ENCODE peak calls at places on chromosomes 1 and 21, in seven cellular contexts. U is body of pancreas, S is tibial nerve, Q is HCT116, F is A549, T is heart left ventricle, L is prostate gland. X is an unnamed sample.

GRCh38 chr1:150072959-150073358 is 5.4 kb downstream of the VPS45 start:
- DNase-seq in U (no peak), S (no peak), Q (peak; percentile 12), F (peak; percentile 19), T (no peak), L (no peak), X (no peak)

GRCh38 chr1:153903841-153904455 is 18.8 kb downstream of the GATAD2B start:
- DNase-seq in U (no peak), S (no peak), Q (no peak), F (no peak), T (no peak), L (no peak), X (no peak)

GRCh38 chr1:232355162-232356006 is 274.5 kb downstream of the SIPA1L2 start:
- DNase-seq in U (no peak), S (no peak), Q (no peak), F (no peak), T (no peak), L (no peak), X (no peak)

GRCh38 chr1:212157252-212157651 is 121.7 kb downstream of the DTL start:
- DNase-seq in U (peak; percentile 15), S (no peak), Q (no peak), F (no peak), T (no peak), L (no peak), X (no peak)

GRCh38 chr1:29210278-29211085 is 20.3 kb downstream of the MECR start:
- DNase-seq in U (no peak), S (no peak), Q (no peak), F (no peak), T (no peak), L (no peak), X (no peak)

GRCh38 chr1:241998950-241999495 is at the start of gene MAP1LC3C:
- DNase-seq in U (no peak), S (no peak), Q (no peak), F (no peak), T (no peak), L (no peak), X (no peak)

GRCh38 chr1:107664882-107665871 is 299.8 kb downstream of the VAV3 start:
- DNase-seq in U (no peak), S (no peak), Q (no peak), F (no peak), T (no peak), L (no peak), X (no peak)

GRCh38 chr1:59232209-59232608 is 64.7 kb upstream of the FGGY start:
- DNase-seq in U (peak; percentile 85), S (no peak), Q (no peak), F (no peak), T (no peak), L (peak; percentile 29), X (no peak)

GRCh38 chr1:56382890-56383289 is 196.5 kb downstream of the PLPP3 start:
- DNase-seq in U (no peak), S (no peak), Q (no peak), F (no peak), T (no peak), L (no peak), X (no peak)

GRCh38 chr1:247716546-247716945 is at the start of gene OR6F1:
- DNase-seq in U (no peak), S (no peak), Q (no peak), F (no peak), T (no peak), L (no peak), X (no peak)

GRCh38 chr1:30191154-30191702 is 532.2 kb downstream of the MATN1 start:
- DNase-seq in U (no peak), S (no peak), Q (peak; percentile 37), F (peak; percentile 46), T (peak; percentile 69), L (no peak), X (no peak)

GRCh38 chr21:44382536-44382935 is 29.1 kb downstream of the TRPM2 start:
- DNase-seq in U (no peak), S (no peak), Q (no peak), F (no peak), T (no peak), L (no peak), X (peak; percentile 8)

GRCh38 chr1:154745286-154745731 is 124.8 kb downstream of the KCNN3 start:
- DNase-seq in U (peak; percentile 27), S (no peak), Q (no peak), F (no peak), T (peak; percentile 69), L (no peak), X (no peak)

DNA sequence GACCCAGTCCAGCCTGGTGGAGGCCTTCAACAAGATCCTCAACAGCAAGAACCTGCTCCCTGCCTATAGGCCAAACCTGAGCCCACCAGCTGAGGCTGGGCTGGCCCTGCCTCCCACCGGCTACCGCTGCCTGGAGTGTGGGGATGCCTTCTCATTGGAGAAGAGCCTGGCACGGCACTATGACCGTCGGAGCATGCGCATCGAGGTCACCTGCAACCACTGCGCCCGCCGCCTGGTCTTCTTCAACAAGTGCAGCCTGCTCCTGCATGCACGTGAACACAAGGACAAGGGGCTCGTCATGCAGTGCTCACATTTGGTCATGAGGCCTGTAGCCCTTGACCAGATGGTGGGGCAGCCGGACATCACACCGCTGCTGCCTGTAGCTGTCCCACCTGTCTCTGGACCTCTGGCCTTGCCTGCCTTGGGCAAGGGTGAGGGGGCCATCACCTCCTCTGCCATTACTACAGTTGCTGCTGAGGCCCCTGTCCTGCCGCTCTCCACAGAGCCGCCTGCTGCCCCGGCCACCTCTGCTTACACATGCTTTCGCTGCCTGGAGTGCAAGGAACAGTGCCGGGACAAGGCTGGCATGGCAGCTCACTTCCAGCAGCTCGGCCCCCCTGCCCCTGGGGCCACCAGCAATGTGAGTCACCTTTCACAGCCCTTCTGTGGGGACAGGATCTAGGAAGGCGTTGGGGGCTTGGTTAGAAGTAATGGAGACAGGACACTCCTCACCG is 5.8 kb downstream of the ZNF687 start:
- DNase-seq in U (no peak), S (no peak), Q (no peak), F (no peak), T (no peak), L (no peak), X (no peak)
- TF ChIP-seq POLR2A in U (no peak), S (no peak), Q (no peak), F (no peak), T (no peak), L (no peak), X (no peak)

GRCh38 chr1:203764105-203765028 is 616 bp upstream of the LAX1 start:
- DNase-seq in U (no peak), S (no peak), Q (no peak), F (no peak), T (no peak), L (no peak), X (no peak)
- H3K4me3 ChIP-seq in U (no peak overlapping the region), S (no peak overlapping the region), Q (no peak overlapping the region), F (no peak overlapping the region), T (no peak overlapping the region), L (no peak overlapping the region), X (no peak overlapping the region)

DNA sequence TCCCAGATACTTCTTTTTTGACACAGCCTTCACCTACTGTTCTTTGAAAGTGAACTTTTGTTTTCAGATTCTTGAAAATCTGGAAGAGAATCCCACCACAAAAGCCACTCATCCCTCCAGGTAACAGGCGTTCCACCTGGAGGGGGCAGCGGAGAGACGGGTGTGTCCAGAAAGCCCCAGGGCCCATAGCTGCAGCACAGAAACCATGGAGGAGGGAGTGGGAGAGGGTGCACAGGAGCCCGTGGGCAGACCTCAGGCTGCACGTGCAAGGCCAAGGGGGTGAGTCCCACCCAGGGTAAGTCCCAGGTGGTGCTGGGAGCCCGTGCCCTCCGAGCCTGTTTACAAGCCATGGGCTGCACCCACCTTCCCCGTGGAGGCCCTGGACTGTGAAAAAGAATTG is 86.5 kb downstream of the PSMG1 start:
- DNase-seq in U (no peak), S (no peak), Q (no peak), F (no peak), T (no peak), L (no peak), X (no peak)
- TF ChIP-seq CTCF in U (no peak), S (no peak), Q (peak; percentile 52), F (no peak), T (no peak), L (no peak), X (no peak)

GRCh38 chr1:58201492-58202106 is 344.9 kb downstream of the OMA1 start:
- DNase-seq in U (no peak), S (no peak), Q (no peak), F (no peak), T (no peak), L (no peak), X (no peak)
- TF ChIP-seq POLR2A in U (no peak), S (no peak), Q (no peak), F (no peak), T (no peak), L (no peak), X (no peak)

GRCh38 chr1:209648931-209649776 is 3.1 kb downstream of the LAMB3 start:
- DNase-seq in U (peak; percentile 66), S (no peak), Q (peak; percentile 89), F (peak; percentile 87), T (no peak), L (no peak), X (no peak)
- H3K4me3 ChIP-seq in U (no peak overlapping the region), S (no peak overlapping the region), Q (peak overlapping the region; percentile 29), F (peak overlapping the region; percentile 9), T (no peak overlapping the region), L (no peak overlapping the region), X (no peak overlapping the region)

GRCh38 chr1:17574502-17574901 is 35.0 kb downstream of the ARHGEF10L start:
- DNase-seq in U (no peak), S (no peak), Q (no peak), F (no peak), T (no peak), L (no peak), X (no peak)
- TF ChIP-seq CTCF in U (peak; percentile 14), S (no peak), Q (peak; percentile 45), F (no peak), T (peak; percentile 9), L (no peak), X (no peak)

DNA sequence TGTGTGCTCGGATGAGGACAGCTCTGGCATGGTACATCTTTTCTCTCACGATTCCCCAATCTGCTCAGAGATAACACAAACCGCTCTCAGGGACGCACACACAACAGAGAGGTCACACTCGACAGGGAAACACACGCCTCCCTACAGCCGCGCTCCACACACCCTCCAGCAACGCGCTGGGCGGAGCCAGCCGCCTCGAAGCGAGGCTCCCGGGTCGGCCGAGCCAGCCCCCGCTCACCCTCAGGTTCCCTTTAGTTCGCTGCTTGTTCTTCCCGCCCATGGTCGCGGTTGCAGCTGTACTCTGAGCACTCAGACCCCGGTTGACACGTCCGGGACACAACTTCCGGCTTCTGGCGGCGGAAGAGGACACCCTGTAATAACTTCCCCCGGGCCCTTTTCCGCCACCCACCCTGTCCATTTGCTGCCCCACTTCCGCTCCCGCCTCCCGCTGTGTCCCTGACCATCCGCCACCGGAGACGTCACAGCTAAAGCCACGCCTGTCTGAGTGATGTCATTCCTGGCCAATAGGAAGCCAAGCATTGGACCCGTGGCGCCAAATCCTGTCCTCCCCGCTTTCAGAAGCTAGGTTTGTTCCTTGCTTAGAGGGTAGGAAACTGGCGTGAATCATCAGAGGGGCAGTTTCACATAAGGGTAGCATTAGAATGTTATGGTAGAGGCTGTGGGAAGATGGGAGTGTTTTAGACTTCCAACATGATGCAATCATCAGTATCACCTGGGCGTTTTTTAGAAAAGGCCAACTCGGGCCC is at the start of gene LTN1:
- DNase-seq in U (peak; percentile 98), S (peak; percentile 98), Q (peak; percentile 98), F (peak; percentile 98), T (peak; percentile 99), L (peak; percentile 99), X (peak; percentile 99)
- TF ChIP-seq POLR2A in U (peak; percentile 79), S (peak; percentile 37), Q (peak; percentile 80), F (peak; percentile 21), T (peak; percentile 68), L (peak; percentile 48), X (no peak)

GRCh38 chr1:27632387-27633297 is 2.3 kb downstream of the FGR start:
- DNase-seq in U (no peak), S (no peak), Q (no peak), F (no peak), T (no peak), L (no peak), X (no peak)
- H3K4me3 ChIP-seq in U (no peak overlapping the region), S (no peak overlapping the region), Q (no peak overlapping the region), F (no peak overlapping the region), T (no peak overlapping the region), L (no peak overlapping the region), X (no peak overlapping the region)

X was measured in testis.